ENCODE peak calls at places on chromosome 1, in six cellular contexts. A is MM.1S; E is transverse colon; U is left ventricle myocardium inferior; G is AG04450; P is CD8-positive, alpha-beta memory T cell. T is an unnamed sample.

GRCh38 chr1:48493970-48494769 is 22.2 kb upstream of the SPATA6 start:
- DNase-seq in A (no peak), E (peak; percentile 24), P (no peak), G (peak; percentile 90), U (no peak), T (no peak)

GRCh38 chr1:182624582-182624981 is 20.4 kb upstream of the RGS16 start:
- DNase-seq in P (no peak), U (no peak), E (no peak), G (no peak), A (no peak), T (no peak)

GRCh38 chr1:22860414-22860800 is 112.3 kb downstream of the LACTBL1 start:
- DNase-seq in A (no peak), U (no peak), P (no peak), G (no peak), E (no peak), T (no peak)

GRCh38 chr1:24107462-24108225 is 4.3 kb downstream of the MYOM3 start:
- DNase-seq in U (no peak), P (no peak), E (peak; percentile 52), G (no peak), A (no peak), T (no peak)

GRCh38 chr1:115430717-115431116 is 92.7 kb upstream of the NGF start:
- DNase-seq in P (no peak), A (no peak), E (no peak), G (peak; percentile 60), U (no peak), T (no peak)

GRCh38 chr1:40906781-40907400 is 44.7 kb upstream of the CITED4 start:
- DNase-seq in U (no peak), A (no peak), G (no peak), E (no peak), P (no peak), T (no peak)

GRCh38 chr1:164648211-164649080 is 89.5 kb downstream of the PBX1 start:
- DNase-seq in G (no peak), E (no peak), A (no peak), P (no peak), U (no peak), T (no peak)

GRCh38 chr1:224623310-224623714 is 7.2 kb downstream of the CNIH3 start:
- DNase-seq in E (no peak), G (no peak), A (no peak), U (no peak), P (no peak), T (no peak)

GRCh38 chr1:222909586-222909985 is 94.7 kb downstream of the DISP1 start:
- DNase-seq in G (no peak), E (no peak), U (no peak), A (no peak), P (no peak), T (no peak)

GRCh38 chr1:14377386-14377785 is 221.1 kb upstream of the KAZN start:
- DNase-seq in A (no peak), E (no peak), U (no peak), G (no peak), P (no peak), T (no peak)

GRCh38 chr1:44354268-44354839 is 703 bp downstream of the ERI3 start:
- DNase-seq in G (no peak), U (no peak), A (no peak), P (no peak), E (no peak), T (no peak)

GRCh38 chr1:26790551-26790953 is 2.8 kb downstream of the PIGV start:
- DNase-seq in U (no peak), G (no peak), E (no peak), A (no peak), P (no peak), T (no peak)

GRCh38 chr1:116105996-116106395 is 5.2 kb upstream of the MAB21L3 start:
- DNase-seq in U (no peak), G (no peak), A (no peak), E (no peak), P (no peak), T (no peak)

GRCh38 chr1:151989131-151989868 is 4.4 kb downstream of the S100A10 start:
- DNase-seq in A (no peak), G (no peak), E (peak; percentile 76), P (no peak), U (peak; percentile 60), T (no peak)

GRCh38 chr1:109654519-109654918 is 1.4 kb upstream of the GSTM4 start:
- DNase-seq in P (no peak), U (no peak), A (no peak), G (no peak), E (no peak), T (no peak)

GRCh38 chr1:159700312-159700711 is 14.1 kb downstream of the CRP start:
- DNase-seq in A (no peak), G (no peak), E (no peak), U (no peak), P (no peak), T (no peak)

GRCh38 chr1:47241114-47242113 is 9.4 kb upstream of the TAL1 start:
- DNase-seq in A (no peak), U (no peak), P (no peak), E (no peak), G (no peak), T (no peak)

GRCh38 chr1:91099746-91100621 is 78.1 kb upstream of the ZNF644 start:
- DNase-seq in U (no peak), A (no peak), G (no peak), E (no peak), P (peak; percentile 26), T (no peak)

GRCh38 chr1:203057831-203058673 is 27.8 kb downstream of the MYOG start:
- DNase-seq in G (no peak), E (no peak), P (no peak), U (no peak), A (no peak), T (no peak)

GRCh38 chr1:6854166-6854565 is 68.9 kb downstream of the CAMTA1 start:
- DNase-seq in G (no peak), A (no peak), P (no peak), U (no peak), E (no peak), T (no peak)

GRCh38 chr1:44347280-44347679 is 7.8 kb downstream of the ERI3 start:
- DNase-seq in G (no peak), A (no peak), P (no peak), U (no peak), E (no peak), T (no peak)

GRCh38 chr1:15741183-15741850 is 982 bp upstream of the TMEM82 start:
- DNase-seq in P (peak; percentile 42), U (peak; percentile 66), E (peak; percentile 94), A (peak; percentile 72), G (no peak), T (peak; percentile 57)

GRCh38 chr1:177809844-177810243 is 160.0 kb downstream of the SEC16B start:
- DNase-seq in U (no peak), P (no peak), A (peak; percentile 88), E (no peak), G (no peak), T (no peak)

GRCh38 chr1:225480825-225481434 is 53.1 kb upstream of the LBR start:
- DNase-seq in U (no peak), G (no peak), A (peak; percentile 77), P (peak; percentile 21), E (peak; percentile 79), T (peak; percentile 43)

GRCh38 chr1:198167436-198167934 is 10.7 kb downstream of the NEK7 start:
- DNase-seq in U (no peak), G (no peak), P (peak; percentile 81), A (no peak), E (no peak), T (no peak)

GRCh38 chr1:7899741-7900140 is 40.9 kb downstream of the TNFRSF9 start:
- DNase-seq in E (no peak), P (no peak), A (no peak), U (no peak), G (no peak), T (no peak)

GRCh38 chr1:10856253-10856683 is 59.8 kb upstream of the CASZ1 start:
- DNase-seq in A (no peak), E (peak; percentile 16), P (no peak), U (no peak), G (no peak), T (no peak)

GRCh38 chr1:228883535-228883934 is 148.3 kb downstream of the RHOU start:
- DNase-seq in P (no peak), G (no peak), E (no peak), U (no peak), A (no peak), T (no peak)

GRCh38 chr1:10796029-10796944 is at the start of gene CASZ1:
- DNase-seq in G (peak; percentile 71), E (peak; percentile 88), A (no peak), U (peak; percentile 83), P (no peak), T (no peak)

GRCh38 chr1:81208441-81208840 is 592.3 kb upstream of the ADGRL2 start:
- DNase-seq in P (no peak), U (no peak), A (no peak), G (no peak), E (no peak), T (no peak)

GRCh38 chr1:183019860-183020259 is 3.4 kb upstream of the LAMC1 start:
- DNase-seq in A (no peak), U (no peak), E (no peak), P (no peak), G (no peak), T (no peak)

GRCh38 chr1:169584483-169585144 is 1.7 kb downstream of the F5 start:
- DNase-seq in E (no peak), U (no peak), A (no peak), G (no peak), P (no peak), T (no peak)
- H3K27me3 ChIP-seq in E (peaks cover 10% of the 10 kb centered on the region), U (peaks cover 26% of the 10 kb centered on the region), A (no peaks in the 10 kb centered on the region), G (no peaks in the 10 kb centered on the region), P (peaks cover 5% of the 10 kb centered on the region), T (no peaks in the 10 kb centered on the region)

DNA sequence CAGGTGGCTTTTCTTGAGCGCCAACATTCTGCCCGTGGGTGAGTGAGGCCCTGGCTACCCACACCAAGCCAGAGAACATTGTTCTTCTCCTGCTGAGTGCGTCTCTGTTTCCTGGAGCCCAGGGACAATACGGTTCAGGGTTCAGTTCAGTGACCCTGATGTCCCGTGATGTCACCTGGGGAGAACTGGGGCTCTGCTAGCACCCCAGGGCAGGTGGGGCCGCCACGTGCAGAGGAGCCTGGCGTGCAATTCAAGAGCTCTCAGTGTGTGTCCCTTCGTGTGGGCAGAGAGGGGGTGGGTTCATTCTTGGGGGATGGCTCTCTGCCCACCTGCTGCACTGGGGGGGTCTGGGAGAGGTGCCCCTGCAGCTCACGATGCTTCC is 18.2 kb upstream of the PEX10 start:
- DNase-seq in P (no peak), G (no peak), E (no peak), U (no peak), A (no peak), T (no peak)
- H3K27ac ChIP-seq in P (no peak overlapping the region), G (no peak overlapping the region), E (no peak overlapping the region), U (no peak overlapping the region), A (no peak overlapping the region), T (no peak overlapping the region)

DNA sequence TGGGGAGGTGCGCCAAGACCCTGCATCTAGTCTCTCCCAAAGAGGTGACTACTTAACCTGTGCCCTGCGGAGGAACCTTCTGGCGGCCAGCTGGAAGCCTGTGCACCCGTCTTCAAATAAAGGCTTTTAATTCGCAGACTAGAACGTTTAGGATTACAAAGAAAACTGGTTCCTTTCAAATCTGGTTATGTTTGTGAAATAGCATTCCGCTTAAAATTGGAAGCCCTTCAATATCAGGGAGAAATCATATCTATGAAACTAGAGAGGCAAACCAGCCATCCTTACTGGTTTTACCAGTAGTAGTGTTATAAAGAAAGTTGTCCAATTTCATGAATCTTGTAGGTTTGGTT is 250.8 kb downstream of the FAM72C start:
- DNase-seq in G (no peak), E (no peak), P (no peak), A (no peak), U (no peak), T (no peak)
- H3K27me3 ChIP-seq in G (no peaks in the 10 kb centered on the region), E (no peaks in the 10 kb centered on the region), P (peaks cover 8% of the 10 kb centered on the region), A (no peaks in the 10 kb centered on the region), U (peaks cover 99% of the 10 kb centered on the region), T (peaks cover 7% of the 10 kb centered on the region)

GRCh38 chr1:3856923-3857790 is at the start of the genes CEP104 and DFFB:
- DNase-seq in A (peak; percentile 99), U (peak; percentile 90), P (peak; percentile 98), E (peak; percentile 97), G (peak; percentile 33), T (peak; percentile 98)
- H3K27ac ChIP-seq in A (peak within 1 kb of the TSS; percentile 50), U (peak within 1 kb of the TSS; percentile 79), P (peak within 1 kb of the TSS; percentile 57), E (peak within 1 kb of the TSS; percentile 78), G (no peak within 1 kb of the TSS), T (peak within 1 kb of the TSS; percentile 54)

T was measured in CD4-positive, alpha-beta T cell.